ENCODE peak calls at places on chromosomes 16 and 17, in five cellular contexts. X is stimulated activated CD4-positive, alpha-beta T cell treated with anti-CD3 and anti-CD28 coated beads, Interleukin-1b, Interleukin-23, amount 100 ng/mL, for 24 hours; Q is AG04450; H is LHCN-M2; S is stimulated activated CD8-positive, alpha-beta memory T cell treated with anti-CD3 and anti-CD28 coated beads, Interleukin-4, amount 100 ng/mL, for 1 hour. M is an unnamed sample.

GRCh38 chr17:73292031-73292531 is 19.7 kb downstream of the CDC42EP4 start:
- DNase-seq in X (no peak), Q (no peak), H (peak; percentile 85), S (no peak), M (no peak)

GRCh38 chr16:58466396-58466795 is 33.5 kb upstream of the NDRG4 start:
- DNase-seq in X (no peak), Q (no peak), H (no peak), S (no peak), M (no peak)

GRCh38 chr17:82113422-82113821 is 15.4 kb upstream of the FASN start:
- DNase-seq in X (no peak), Q (no peak), H (no peak), S (no peak), M (no peak)

GRCh38 chr16:22816475-22816874 is 2.5 kb downstream of the HS3ST2 start:
- DNase-seq in X (no peak), Q (no peak), H (peak; percentile 8), S (no peak), M (no peak)

GRCh38 chr17:4678448-4679026 is 25.4 kb downstream of the PELP1 start:
- DNase-seq in X (no peak), Q (peak; percentile 56), H (peak; percentile 81), S (no peak), M (peak; percentile 7)

GRCh38 chr17:48723555-48724239 is 712 bp downstream of the PRAC2 start:
- DNase-seq in X (no peak), Q (no peak), H (no peak), S (no peak), M (no peak)

GRCh38 chr17:81710514-81711308 is 1.4 kb upstream of the SLC25A10 start:
- DNase-seq in X (no peak), Q (no peak), H (no peak), S (no peak), M (peak; percentile 88)

GRCh38 chr17:8052256-8053252 is 13.7 kb downstream of the ALOX15B start:
- DNase-seq in X (no peak), Q (no peak), H (no peak), S (no peak), M (no peak)

GRCh38 chr16:28974007-28974436 is 556 bp upstream of the SPNS1 start:
- DNase-seq in X (no peak), Q (peak; percentile 41), H (peak; percentile 72), S (no peak), M (no peak)

GRCh38 chr16:73060948-73061495 is 13.1 kb upstream of the ZFHX3 start:
- DNase-seq in X (no peak), Q (no peak), H (no peak), S (no peak), M (no peak)

GRCh38 chr17:81064746-81065475 is 30.0 kb downstream of the BAIAP2 start:
- DNase-seq in X (no peak), Q (no peak), H (peak; percentile 79), S (no peak), M (no peak)

GRCh38 chr16:4664538-4665418 is 28.6 kb upstream of the NUDT16L1 start:
- DNase-seq in X (no peak), Q (no peak), H (no peak), S (no peak), M (peak; percentile 76)

GRCh38 chr17:75848523-75849303 is 4.5 kb upstream of the UNC13D start:
- DNase-seq in X (peak; percentile 87), Q (no peak), H (no peak), S (peak; percentile 80), M (no peak)

GRCh38 chr17:2949469-2950044 is 113.8 kb downstream of the OR1D5 start:
- DNase-seq in X (no peak), Q (no peak), H (peak; percentile 70), S (no peak), M (no peak)

GRCh38 chr17:11582217-11582616 is 16.1 kb upstream of the DNAH9 start:
- DNase-seq in X (no peak), Q (no peak), H (no peak), S (no peak), M (no peak)

GRCh38 chr16:69145658-69146057 is 13.2 kb downstream of the UTP4 start:
- DNase-seq in X (no peak), Q (no peak), H (peak; percentile 76), S (no peak), M (no peak)

M was measured in GF-D8.